ENCODE peak calls at places on chromosomes 7 and 10, in ten cellular contexts. W is stomach; F is CD8-positive, alpha-beta T cell; O is right atrium auricular region; S is OCI-LY7; J is IMR-90; B is colonic mucosa; G is CD4-positive, alpha-beta memory T cell; Q is neural progenitor cell; D is naive thymus-derived CD4-positive, alpha-beta T cell. Y is an unnamed sample.

GRCh38 chr10:98047009-98047741 is 16.8 kb upstream of the CRTAC1 start:
- DNase-seq in O (peak; percentile 65), J (no peak), S (no peak), G (no peak), W (no peak), D (no peak), F (no peak), Q (no peak), B (no peak), Y (peak; percentile 22)

GRCh38 chr7:75971961-75972763 is 22.2 kb downstream of the TMEM120A start:
- DNase-seq in Q (peak; percentile 51), J (no peak), B (peak; percentile 27), O (peak; percentile 94), S (no peak), F (no peak), W (no peak), D (no peak), G (no peak), Y (no peak)

GRCh38 chr10:94630017-94630688 is 53.4 kb upstream of the CYP2C18 start:
- DNase-seq in B (no peak), O (no peak), Q (peak; percentile 48), J (peak; percentile 12), W (no peak), S (peak; percentile 48), F (no peak), G (no peak), D (peak; percentile 5), Y (no peak)

GRCh38 chr10:3126741-3127342 is 45.7 kb downstream of the PITRM1 start:
- DNase-seq in O (no peak), G (no peak), Q (peak; percentile 42), B (no peak), J (no peak), D (no peak), F (no peak), S (no peak), W (no peak), Y (no peak)

GRCh38 chr10:35413985-35414861 is 77.9 kb downstream of the CCNY start:
- DNase-seq in G (no peak), W (no peak), F (peak; percentile 34), J (peak; percentile 54), Q (no peak), O (peak; percentile 54), B (no peak), D (no peak), S (no peak), Y (no peak)

GRCh38 chr7:117110480-117111315 is 157.4 kb downstream of the ST7 start:
- DNase-seq in J (no peak), Q (no peak), W (no peak), F (peak; percentile 42), G (peak; percentile 55), B (no peak), O (no peak), S (no peak), D (peak; percentile 60), Y (no peak)

GRCh38 chr7:97871659-97872024 is 566 bp downstream of the ASNS start:
- DNase-seq in G (no peak), B (no peak), F (peak; percentile 31), O (no peak), W (no peak), D (no peak), Q (peak; percentile 8), J (no peak), S (peak; percentile 55), Y (no peak)

GRCh38 chr10:90344226-90344625 is 513.6 kb downstream of the HTR7 start:
- DNase-seq in F (no peak), D (no peak), S (no peak), B (no peak), J (no peak), W (no peak), O (no peak), Q (no peak), G (no peak), Y (no peak)

GRCh38 chr7:67301667-67302066 is 305.0 kb downstream of the TYW1 start:
- DNase-seq in B (no peak), W (no peak), S (no peak), F (no peak), D (no peak), Q (peak; percentile 15), O (no peak), G (no peak), J (peak; percentile 25), Y (no peak)

GRCh38 chr10:58704226-58705200 is 191.8 kb downstream of the BICC1 start:
- DNase-seq in Q (peak; percentile 5), B (no peak), S (no peak), W (no peak), O (no peak), D (no peak), G (no peak), J (peak; percentile 85), F (no peak), Y (no peak)

DNA sequence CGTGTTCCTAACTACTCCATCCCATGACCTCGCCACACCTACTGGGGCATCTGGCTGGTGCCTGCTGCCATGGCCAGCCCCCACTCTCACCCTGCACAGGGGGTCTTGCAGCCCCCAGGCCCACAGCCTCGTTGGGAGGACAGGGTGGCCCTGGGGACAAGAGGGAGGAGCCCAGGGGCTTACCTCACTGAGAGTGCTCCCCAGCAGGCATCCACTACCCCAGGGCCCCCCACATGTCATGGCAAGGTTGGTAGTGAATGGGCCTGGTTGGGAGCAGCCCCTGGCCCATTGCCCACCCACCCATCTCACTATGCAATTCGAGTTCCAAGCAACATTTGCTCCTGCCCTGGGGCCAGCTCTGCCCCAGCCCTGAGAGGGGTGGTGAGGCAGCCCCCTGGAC is 24.0 kb upstream of the AMZ1 start:
- DNase-seq in G (no peak), O (no peak), W (no peak), S (no peak), J (no peak), Q (no peak), F (no peak), B (no peak), D (no peak), Y (no peak)
- H3K4me1 ChIP-seq in G (no peaks in the 10 kb centered on the region), O (peaks cover 32% of the 10 kb centered on the region), W (peaks cover 28% of the 10 kb centered on the region), S (no peaks in the 10 kb centered on the region), J (peaks cover 5% of the 10 kb centered on the region), Q (no peaks in the 10 kb centered on the region), F (no peaks in the 10 kb centered on the region), B (no peaks in the 10 kb centered on the region), D (no peaks in the 10 kb centered on the region), Y (peaks cover 13% of the 10 kb centered on the region)

GRCh38 chr10:113617086-113617485 is 46.8 kb downstream of the NRAP start:
- DNase-seq in D (no peak), G (no peak), J (no peak), S (no peak), W (no peak), Q (peak; percentile 31), F (no peak), B (no peak), O (no peak), Y (no peak)
- H3K4me1 ChIP-seq in D (no peaks in the 10 kb centered on the region), G (no peaks in the 10 kb centered on the region), J (no peaks in the 10 kb centered on the region), S (no peaks in the 10 kb centered on the region), W (no peaks in the 10 kb centered on the region), Q (peaks cover 56% of the 10 kb centered on the region), F (no peaks in the 10 kb centered on the region), B (no peaks in the 10 kb centered on the region), O (peaks cover 7% of the 10 kb centered on the region), Y (no peaks in the 10 kb centered on the region)

DNA sequence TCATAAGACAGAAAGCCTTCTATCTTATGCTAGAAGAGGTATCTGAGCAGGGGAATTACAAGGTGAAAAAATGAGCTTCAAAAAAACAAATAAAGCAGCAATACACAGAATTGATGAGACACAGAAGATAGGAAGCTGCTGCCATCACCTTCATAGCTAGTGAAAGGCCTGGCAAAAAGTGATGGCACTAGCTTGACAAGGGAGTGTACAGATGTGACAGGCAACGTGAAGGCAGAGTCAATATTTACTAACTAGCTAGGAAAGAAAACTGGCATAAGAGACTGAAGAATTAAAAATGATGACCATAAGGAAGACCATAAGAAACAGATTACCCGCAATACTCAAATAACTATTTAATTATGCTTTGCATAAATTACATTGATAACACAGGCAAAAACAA is 9.4 kb downstream of the GPR22 start:
- DNase-seq in F (no peak), Q (no peak), W (no peak), J (no peak), O (no peak), S (no peak), D (no peak), G (no peak), B (no peak), Y (no peak)
- H3K4me1 ChIP-seq in F (no peaks in the 10 kb centered on the region), Q (no peaks in the 10 kb centered on the region), W (peaks cover 6% of the 10 kb centered on the region), J (no peaks in the 10 kb centered on the region), O (peaks cover 5% of the 10 kb centered on the region), S (no peaks in the 10 kb centered on the region), D (no peaks in the 10 kb centered on the region), G (no peaks in the 10 kb centered on the region), B (no peaks in the 10 kb centered on the region), Y (no peaks in the 10 kb centered on the region)

DNA sequence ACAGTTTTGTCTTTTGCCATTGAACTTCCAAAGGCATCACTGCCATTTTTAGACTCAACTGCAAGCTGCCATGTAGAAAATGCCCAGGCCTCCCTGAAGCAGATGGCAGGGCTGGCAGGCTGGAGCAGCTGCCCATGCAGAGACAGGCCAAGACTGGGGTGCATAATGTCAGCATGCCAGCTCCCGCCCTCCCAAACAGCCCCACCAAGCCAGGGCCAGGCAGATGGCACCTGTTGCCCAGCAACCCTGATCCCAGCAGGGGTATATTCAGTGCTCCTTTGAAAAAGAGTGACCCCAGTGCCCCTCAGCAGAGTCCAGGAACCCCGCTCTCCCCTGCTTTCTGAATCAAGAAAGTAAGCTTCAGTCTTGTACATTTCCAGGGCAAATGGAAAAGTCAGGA is 32.6 kb downstream of the VSTM4 start:
- DNase-seq in O (peak; percentile 52), F (no peak), B (no peak), S (no peak), Q (peak; percentile 27), W (no peak), J (no peak), G (no peak), D (no peak), Y (no peak)
- H3K4me1 ChIP-seq in O (peaks cover 61% of the 10 kb centered on the region), F (no peaks in the 10 kb centered on the region), B (no peaks in the 10 kb centered on the region), S (peaks cover 15% of the 10 kb centered on the region), Q (peaks cover 32% of the 10 kb centered on the region), W (peaks cover 61% of the 10 kb centered on the region), J (peaks cover 1% of the 10 kb centered on the region), G (no peaks in the 10 kb centered on the region), D (no peaks in the 10 kb centered on the region), Y (peaks cover 32% of the 10 kb centered on the region)

DNA sequence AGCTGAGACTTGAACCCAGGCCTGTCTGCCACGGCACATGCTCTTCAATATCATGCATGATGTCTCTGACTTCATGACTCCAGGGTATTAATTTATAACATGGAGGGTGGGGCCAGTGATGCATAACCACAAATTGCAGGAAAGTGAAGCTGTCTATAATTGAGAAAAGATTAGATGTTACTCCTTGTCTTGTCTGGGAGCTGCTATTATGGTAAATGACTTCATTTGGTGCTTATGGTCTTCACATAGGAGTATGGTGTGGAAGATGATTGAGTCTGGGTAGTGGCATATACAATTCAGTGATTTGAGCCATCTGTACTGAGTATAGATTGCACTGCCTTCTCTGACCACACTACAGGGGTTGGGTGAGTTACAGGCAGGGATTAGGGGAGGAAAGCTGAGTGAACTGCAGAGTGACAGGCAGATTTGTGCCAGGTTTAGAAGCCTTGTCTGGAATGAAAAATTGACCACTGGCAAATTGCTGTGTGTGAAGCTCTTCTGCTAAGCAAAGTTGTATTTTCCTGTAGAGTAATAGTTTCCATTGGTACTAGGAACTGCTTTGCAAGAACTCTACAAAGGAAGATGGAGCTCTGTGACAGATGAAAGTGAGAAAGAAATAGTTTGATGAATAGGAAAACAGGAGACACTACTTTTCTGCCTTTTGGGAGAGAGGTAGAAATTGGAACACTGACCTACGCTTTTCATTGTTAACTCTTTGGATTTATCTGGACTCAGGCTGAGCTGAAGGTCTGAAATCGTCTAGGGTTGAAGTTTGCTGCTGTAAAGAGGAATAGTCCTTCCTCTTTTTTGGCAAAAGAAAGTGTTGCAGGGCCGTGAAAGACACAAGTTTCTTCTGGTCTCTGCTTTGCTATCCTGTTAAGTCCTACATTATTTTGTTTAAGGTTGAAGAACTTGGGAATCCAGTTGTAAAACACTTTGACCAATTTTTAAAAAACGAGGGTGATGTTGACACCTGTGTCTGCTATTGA is 2.7 kb downstream of the SND1 start:
- DNase-seq in O (no peak), S (peak; percentile 33), F (no peak), B (no peak), W (no peak), J (no peak), G (no peak), Q (peak; percentile 33), D (no peak), Y (no peak)
- H3K4me1 ChIP-seq in O (peaks cover 41% of the 10 kb centered on the region), S (peaks cover 37% of the 10 kb centered on the region), F (peaks cover 35% of the 10 kb centered on the region), B (no peaks in the 10 kb centered on the region), W (peaks cover 71% of the 10 kb centered on the region), J (peaks cover 8% of the 10 kb centered on the region), G (peaks cover 64% of the 10 kb centered on the region), Q (peaks cover 38% of the 10 kb centered on the region), D (peaks cover 22% of the 10 kb centered on the region), Y (peaks cover 27% of the 10 kb centered on the region)